ENCODE peak calls at places on chromosomes 3 and 15, in ten cellular contexts. X is neuronal stem cell; K is mammary epithelial cell; H is MM.1S; L is PC-3; V is uterus; P is ovary; Z is cardiac muscle cell; D is CD8-positive, alpha-beta memory T cell; O is tibial nerve. S is an unnamed sample. For H3K27me3 and H3K36me3, the result is how much of the 10 kb centered on the place peaks cover.

GRCh38 chr3:137202941-137203340 is 245.2 kb downstream of the IL20RB start:
- DNase-seq in X (no peak), K (no peak), H (no peak), L (no peak), V (no peak), P (peak), Z (no peak), D (no peak), O (no peak), S (no peak)

GRCh38 chr3:70899816-70900215 is 587.4 kb upstream of the MDFIC2 start:
- DNase-seq in X (no peak), K (no peak), H (no peak), L (no peak), V (no peak), P (no peak), Z (no peak), D (no peak), O (no peak), S (no peak)

GRCh38 chr3:49132437-49133225 is at the start of gene LAMB2:
- DNase-seq in X (peak), K (peak), H (no peak), L (peak), V (peak), P (peak), Z (peak), D (no peak), O (peak), S (no peak)

GRCh38 chr3:169846458-169847193 is 23.1 kb downstream of the LRRC31 start:
- DNase-seq in X (no peak), K (peak), H (no peak), L (peak), V (no peak), P (no peak), Z (no peak), D (no peak), O (no peak), S (no peak)

GRCh38 chr3:171195686-171196085 is 169.2 kb upstream of the SLC2A2 start:
- DNase-seq in X (no peak), K (peak), H (no peak), L (no peak), V (no peak), P (no peak), Z (no peak), D (no peak), O (no peak), S (no peak)

GRCh38 chr15:65869954-65870871 is 922 bp downstream of the RAB11A start:
- DNase-seq in X (peak), K (peak), H (no peak), L (peak), V (peak), P (no peak), Z (peak), D (peak), O (peak), S (no peak)

GRCh38 chr3:99568936-99569335 is 69.5 kb upstream of the COL8A1 start:
- DNase-seq in X (no peak), K (no peak), H (no peak), L (peak), V (no peak), P (no peak), Z (no peak), D (no peak), O (no peak), S (no peak)

GRCh38 chr3:22685598-22685997 is 517.5 kb upstream of the UBE2E2 start:
- DNase-seq in X (no peak), K (peak), H (no peak), L (peak), V (no peak), P (no peak), Z (no peak), D (no peak), O (no peak), S (no peak)

GRCh38 chr15:45133561-45133920 is 3.7 kb downstream of the DUOX1 start:
- DNase-seq in X (no peak), K (peak), H (no peak), L (no peak), V (no peak), P (no peak), Z (peak), D (no peak), O (no peak), S (no peak)

GRCh38 chr3:52428151-52429005 is 16.5 kb downstream of the SEMA3G start:
- DNase-seq in X (peak), K (peak), H (peak), L (peak), V (peak), P (peak), Z (peak), D (no peak), O (peak), S (no peak)

GRCh38 chr3:102181202-102181920 is 253.5 kb upstream of the ZPLD1 start:
- DNase-seq in X (no peak), K (no peak), H (no peak), L (peak), V (no peak), P (no peak), Z (peak), D (no peak), O (no peak), S (no peak)

GRCh38 chr15:89575656-89576416 is 567 bp downstream of the TICRR start:
- DNase-seq in X (no peak), K (peak), H (peak), L (no peak), V (no peak), P (no peak), Z (peak), D (peak), O (no peak), S (peak)

GRCh38 chr15:77027697-77028450 is 32.9 kb downstream of the PSTPIP1 start:
- DNase-seq in X (peak), K (no peak), H (no peak), L (no peak), V (peak), P (peak), Z (peak), D (peak), O (no peak), S (peak)

GRCh38 chr3:29181872-29182271 is 99.0 kb upstream of the RBMS3 start:
- DNase-seq in X (no peak), K (no peak), H (no peak), L (no peak), V (no peak), P (no peak), Z (no peak), D (no peak), O (no peak), S (no peak)

GRCh38 chr15:87917480-87917879 is 339.1 kb downstream of the NTRK3 start:
- DNase-seq in X (no peak), K (peak), H (no peak), L (peak), V (no peak), P (no peak), Z (no peak), D (no peak), O (no peak), S (no peak)

GRCh38 chr15:81163961-81164800 is 30.1 kb downstream of the CFAP161 start:
- DNase-seq in X (no peak), K (peak), H (no peak), L (no peak), V (no peak), P (no peak), Z (no peak), D (no peak), O (no peak), S (no peak)

GRCh38 chr3:12935023-12935860 is 93.9 kb upstream of the RPL32 start:
- DNase-seq in X (no peak), K (no peak), H (no peak), L (no peak), V (no peak), P (no peak), Z (no peak), D (no peak), O (no peak), S (no peak)

GRCh38 chr15:87707076-87707475 is 549.5 kb downstream of the NTRK3 start:
- DNase-seq in X (no peak), K (no peak), H (no peak), L (no peak), V (no peak), P (no peak), Z (no peak), D (no peak), O (no peak), S (no peak)

GRCh38 chr15:48119277-48119676 is 1.5 kb upstream of the SLC24A5 start:
- DNase-seq in X (no peak), K (no peak), H (no peak), L (peak), V (no peak), P (no peak), Z (no peak), D (no peak), O (no peak), S (no peak)

GRCh38 chr3:18830087-18830486 is 318.2 kb upstream of the KCNH8 start:
- DNase-seq in X (no peak), K (no peak), H (no peak), L (peak), V (no peak), P (no peak), Z (no peak), D (no peak), O (no peak), S (no peak)

GRCh38 chr3:29852767-29853166 is 571.9 kb downstream of the RBMS3 start:
- DNase-seq in X (no peak), K (no peak), H (no peak), L (no peak), V (no peak), P (no peak), Z (no peak), D (no peak), O (no peak), S (no peak)

GRCh38 chr15:79380755-79381499 is 51.2 kb upstream of the MINAR1 start:
- DNase-seq in X (peak), K (peak), H (peak), L (peak), V (peak), P (peak), Z (peak), D (peak), O (peak), S (peak)

GRCh38 chr3:154690413-154690812 is 260.4 kb upstream of the GPR149 start:
- DNase-seq in X (no peak), K (no peak), H (no peak), L (no peak), V (no peak), P (no peak), Z (no peak), D (no peak), O (no peak), S (no peak)

GRCh38 chr3:38446812-38447211 is 6.9 kb upstream of the ACVR2B start:
- DNase-seq in X (no peak), K (no peak), H (no peak), L (no peak), V (no peak), P (no peak), Z (no peak), D (no peak), O (no peak), S (no peak)

GRCh38 chr3:72938471-72939265 is 50.8 kb downstream of the GXYLT2 start:
- DNase-seq in X (peak), K (peak), H (peak), L (peak), V (peak), P (peak), Z (peak), D (no peak), O (peak), S (peak)

GRCh38 chr15:98734472-98735284 is 86.3 kb downstream of the IGF1R start:
- DNase-seq in X (no peak), K (no peak), H (no peak), L (no peak), V (no peak), P (no peak), Z (no peak), D (no peak), O (no peak), S (no peak)

GRCh38 chr15:29890761-29891457 is 68.6 kb upstream of the TJP1 start:
- DNase-seq in X (no peak), K (no peak), H (no peak), L (no peak), V (no peak), P (no peak), Z (no peak), D (no peak), O (no peak), S (no peak)

GRCh38 chr3:123026551-123027291 is 842 bp downstream of the SEMA5B start:
- DNase-seq in X (peak), K (peak), H (no peak), L (no peak), V (peak), P (peak), Z (peak), D (no peak), O (no peak), S (no peak)

GRCh38 chr3:54053882-54054281 is 68.5 kb upstream of the CACNA2D3 start:
- DNase-seq in X (no peak), K (no peak), H (no peak), L (no peak), V (no peak), P (no peak), Z (no peak), D (no peak), O (no peak), S (no peak)

GRCh38 chr15:48427960-48428547 is 96.8 kb downstream of the DUT start:
- DNase-seq in X (no peak), K (no peak), H (no peak), L (no peak), V (no peak), P (no peak), Z (no peak), D (no peak), O (no peak), S (no peak)

GRCh38 chr3:43706342-43706741 is 15.6 kb downstream of the ABHD5 start:
- DNase-seq in X (no peak), K (no peak), H (no peak), L (no peak), V (no peak), P (no peak), Z (no peak), D (no peak), O (no peak), S (no peak)

GRCh38 chr3:34256791-34257190 is 458.4 kb downstream of the PDCD6IP start:
- DNase-seq in X (peak), K (no peak), H (no peak), L (no peak), V (no peak), P (no peak), Z (no peak), D (no peak), O (no peak), S (no peak)

GRCh38 chr15:31344824-31345605 is 18.4 kb downstream of the KLF13 start:
- DNase-seq in X (no peak), K (no peak), H (peak), L (no peak), V (no peak), P (no peak), Z (no peak), D (no peak), O (no peak), S (no peak)

GRCh38 chr3:59843816-59844215 is 794.0 kb upstream of the CFAP20DC start:
- DNase-seq in X (no peak), K (no peak), H (no peak), L (no peak), V (no peak), P (no peak), Z (no peak), D (no peak), O (no peak), S (no peak)

DNA sequence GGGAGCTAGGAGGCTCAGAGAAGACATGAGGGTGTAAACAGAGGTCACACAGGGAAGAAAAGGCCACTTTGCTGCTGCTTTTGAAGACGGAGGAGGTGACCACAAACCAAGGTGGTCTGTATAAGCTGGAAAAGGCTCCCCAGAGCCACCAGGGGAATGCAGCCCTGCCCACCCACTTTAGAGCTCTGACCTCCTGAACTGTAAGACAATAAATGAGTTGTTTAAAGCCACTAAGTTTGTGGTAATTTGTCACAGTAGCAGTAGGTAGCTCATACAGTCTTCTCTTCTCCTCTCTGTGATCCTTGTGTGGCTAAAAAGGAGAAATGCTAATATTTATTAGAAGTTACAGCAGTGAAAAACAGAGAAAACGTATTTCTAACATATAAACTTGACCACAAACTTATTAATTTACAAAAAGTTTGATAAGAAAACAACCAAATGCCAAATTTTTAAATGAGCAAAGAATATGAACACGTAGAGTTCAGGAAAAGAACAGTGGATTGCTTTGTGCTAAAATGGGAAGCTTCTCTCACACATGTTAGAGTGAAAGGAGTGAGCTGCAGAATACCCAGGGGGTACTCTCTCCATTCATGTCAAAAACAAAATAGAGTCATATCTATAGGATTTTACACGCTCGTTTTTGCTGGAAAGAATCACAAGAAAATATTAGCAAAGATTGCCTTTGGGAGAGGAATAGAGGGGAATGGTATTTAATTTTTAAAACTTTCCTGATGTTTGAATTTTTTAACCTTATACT is 71.0 kb downstream of the NOX5 start:
- DNase-seq in X (no peak), K (no peak), H (no peak), L (no peak), V (no peak), P (no peak), Z (no peak), D (no peak), O (no peak), S (no peak)
- H3K27me3 ChIP-seq in X (half or more), K (under half), H (under half), L (under half), V (under half), P (under half), Z (under half), D (under half), O (under half), S (under half)

GRCh38 chr3:81985996-81986723 is 224.7 kb upstream of the GBE1 start:
- DNase-seq in X (no peak), K (no peak), H (no peak), L (no peak), V (no peak), P (no peak), Z (no peak), D (no peak), O (no peak), S (no peak)
- H3K27ac ChIP-seq in X (no peak), K (no peak), H (no peak), L (no peak), V (no peak), P (no peak), Z (no peak), D (no peak), O (no peak), S (no peak)

DNA sequence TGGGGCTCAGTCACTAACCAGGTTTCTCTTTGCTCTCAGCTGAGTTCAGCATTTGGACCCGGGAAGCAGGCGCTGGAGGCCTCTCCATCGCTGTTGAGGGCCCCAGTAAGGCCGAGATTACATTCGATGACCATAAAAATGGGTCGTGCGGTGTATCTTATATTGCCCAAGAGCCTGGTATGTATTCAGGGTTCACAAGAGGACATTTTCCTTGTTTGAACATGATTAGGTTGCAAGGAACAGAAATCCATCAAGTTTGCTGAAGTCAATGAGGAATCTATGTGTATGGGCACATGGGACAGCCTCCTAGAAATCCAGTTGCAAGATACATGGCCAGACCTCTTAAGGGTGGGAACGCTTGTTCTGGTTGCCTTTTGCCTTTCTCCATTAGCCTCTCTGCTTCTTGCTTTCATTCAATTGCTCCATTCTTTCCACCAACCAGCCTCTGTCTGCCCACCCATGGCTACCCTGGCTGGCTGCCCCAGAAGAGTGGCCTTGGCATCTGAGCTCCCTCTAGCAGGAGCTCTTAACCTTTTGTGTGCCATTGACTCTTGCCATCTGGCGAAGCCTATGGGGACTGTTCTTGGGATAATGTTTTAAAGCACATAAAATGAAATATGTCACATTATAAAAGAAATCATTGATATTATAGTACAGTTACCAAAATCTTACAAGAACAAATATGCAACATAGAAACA is 55.9 kb downstream of the DNASE1L3 start:
- DNase-seq in X (no peak), K (no peak), H (no peak), L (no peak), V (no peak), P (no peak), Z (no peak), D (no peak), O (no peak), S (no peak)
- H3K36me3 ChIP-seq in X (under half), K (half or more), H (under half), L (half or more), V (under half), P (under half), Z (under half), D (under half), O (under half), S (under half)

DNA sequence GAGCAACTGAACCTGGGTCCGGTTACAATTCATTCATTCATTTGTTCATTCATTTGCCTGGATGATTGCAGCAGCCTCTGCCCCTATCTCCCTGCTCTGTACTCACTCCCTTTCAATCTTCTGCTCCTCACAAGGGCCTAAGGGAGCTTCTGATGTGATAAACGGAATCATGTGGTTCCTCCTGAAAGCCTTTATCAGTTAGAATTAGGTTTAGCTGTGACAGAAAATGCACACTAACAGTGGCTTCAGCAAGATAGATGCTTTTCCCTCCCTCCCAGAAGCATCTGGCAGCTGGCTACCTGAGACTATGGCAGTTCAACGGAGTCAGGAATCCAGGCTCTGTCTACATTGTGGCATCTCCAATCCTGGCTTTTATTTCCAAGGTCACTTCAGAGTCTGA is 196.0 kb downstream of the ADAMTS9 start:
- DNase-seq in X (no peak), K (no peak), H (no peak), L (no peak), V (no peak), P (no peak), Z (no peak), D (no peak), O (no peak), S (no peak)
- H3K27me3 ChIP-seq in X (under half), K (under half), H (under half), L (under half), V (under half), P (under half), Z (under half), D (under half), O (under half), S (under half)

DNA sequence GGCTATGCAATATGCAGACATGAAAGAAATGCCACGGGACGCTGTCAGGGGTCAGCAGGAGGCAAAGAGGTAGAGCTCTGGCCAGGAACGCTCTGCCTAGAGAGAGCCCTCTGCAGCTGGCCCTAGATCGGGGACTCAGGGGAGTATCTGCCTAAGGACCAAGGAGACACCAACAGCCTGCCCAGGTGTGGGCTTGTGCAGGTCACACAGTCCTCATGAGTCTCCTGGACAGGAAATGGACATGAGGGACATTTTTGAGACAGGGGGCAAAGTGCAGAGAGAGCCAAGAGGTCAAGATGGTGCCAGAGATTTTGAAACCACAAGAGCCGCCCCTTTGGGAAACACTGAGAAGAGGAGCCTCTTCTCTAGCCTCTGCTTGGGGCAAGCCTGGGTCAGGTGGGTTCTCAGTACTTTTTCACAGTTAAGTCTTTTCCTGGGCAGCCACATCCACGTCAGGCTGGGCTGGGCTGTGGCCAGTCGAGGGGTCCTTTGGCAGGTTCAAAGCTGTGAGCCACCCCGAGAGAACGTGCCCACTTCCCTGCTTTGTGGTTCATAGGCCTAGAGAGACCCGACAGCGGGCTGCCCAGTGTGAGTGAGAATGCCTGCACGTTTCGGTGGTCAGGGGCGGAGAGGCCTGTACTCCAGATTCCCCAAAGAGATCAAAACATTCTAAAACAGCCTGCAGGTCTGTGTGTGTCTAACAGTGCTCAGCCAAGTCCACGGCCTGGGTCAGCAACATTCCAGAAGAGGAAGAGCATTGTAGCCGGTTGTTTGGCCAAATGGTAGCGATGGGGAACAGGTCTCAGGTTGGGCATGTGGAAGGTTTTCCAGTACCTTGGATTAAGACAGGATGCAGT is 23.4 kb downstream of the EAF1 start:
- DNase-seq in X (no peak), K (no peak), H (no peak), L (no peak), V (no peak), P (no peak), Z (no peak), D (no peak), O (no peak), S (no peak)
- H3K27ac ChIP-seq in X (no peak), K (no peak), H (no peak), L (no peak), V (no peak), P (no peak), Z (no peak), D (no peak), O (no peak), S (no peak)